ENCODE peak calls at places on chromosomes 3 and 15, in seven cellular contexts. M, S, P, T, F, N and O are unnamed samples.

GRCh38 chr3:138361561-138361971 is 13.2 kb downstream of the MRAS start:
- DNase-seq in M (no peak), S (no peak), P (no peak), T (peak), F (no peak), N (peak), O (no peak)

GRCh38 chr3:77256584-77257488 is 216.9 kb downstream of the ROBO2 start:
- DNase-seq in M (no peak), S (no peak), P (no peak), T (no peak), F (no peak), N (no peak), O (no peak)

GRCh38 chr15:90664650-90665287 is 52.4 kb upstream of the BLM start:
- DNase-seq in M (no peak), S (peak), P (peak), T (peak), F (peak), N (peak), O (peak)

GRCh38 chr3:61771976-61772375 is 210.6 kb downstream of the PTPRG start:
- DNase-seq in M (no peak), S (no peak), P (no peak), T (no peak), F (no peak), N (no peak), O (no peak)

GRCh38 chr3:114308830-114309229 is 15.0 kb downstream of the TIGIT start:
- DNase-seq in M (no peak), S (no peak), P (no peak), T (no peak), F (peak), N (no peak), O (no peak)

GRCh38 chr3:138070006-138070405 is 45.4 kb downstream of the DZIP1L start:
- DNase-seq in M (no peak), S (no peak), P (no peak), T (no peak), F (no peak), N (no peak), O (no peak)

GRCh38 chr3:184761120-184761841 is 49.4 kb upstream of the MAGEF1 start:
- DNase-seq in M (no peak), S (no peak), P (peak), T (no peak), F (no peak), N (no peak), O (peak)

GRCh38 chr15:57747206-57747605 is 40.7 kb downstream of the POLR2M start:
- DNase-seq in M (no peak), S (no peak), P (peak), T (peak), F (no peak), N (peak), O (peak)

GRCh38 chr3:36525115-36525711 is 144.9 kb downstream of the STAC start:
- DNase-seq in M (no peak), S (no peak), P (no peak), T (no peak), F (no peak), N (no peak), O (no peak)

GRCh38 chr3:62056603-62057002 is 316.7 kb downstream of the FEZF2 start:
- DNase-seq in M (no peak), S (no peak), P (no peak), T (no peak), F (no peak), N (no peak), O (no peak)

GRCh38 chr3:5699313-5699712 is 511.8 kb downstream of the EDEM1 start:
- DNase-seq in M (no peak), S (no peak), P (no peak), T (no peak), F (no peak), N (no peak), O (no peak)

GRCh38 chr3:197495059-197495455 is 60.7 kb downstream of the BDH1 start:
- DNase-seq in M (no peak), S (no peak), P (no peak), T (no peak), F (no peak), N (no peak), O (no peak)

GRCh38 chr3:128083980-128084674 is 31.9 kb downstream of the SEC61A1 start:
- DNase-seq in M (no peak), S (no peak), P (peak), T (no peak), F (no peak), N (no peak), O (no peak)

GRCh38 chr3:128548011-128548410 is 55.0 kb upstream of the GATA2 start:
- DNase-seq in M (no peak), S (no peak), P (no peak), T (no peak), F (no peak), N (no peak), O (no peak)

GRCh38 chr15:85760531-85761371 is 34.0 kb downstream of the KLHL25 start:
- DNase-seq in M (no peak), S (no peak), P (peak), T (no peak), F (no peak), N (no peak), O (no peak)

GRCh38 chr3:190579514-190580137 is 65.7 kb downstream of the IL1RAP start:
- DNase-seq in M (no peak), S (no peak), P (no peak), T (no peak), F (no peak), N (no peak), O (no peak)

GRCh38 chr15:31540633-31541032 is 214.0 kb downstream of the KLF13 start:
- DNase-seq in M (no peak), S (no peak), P (no peak), T (no peak), F (no peak), N (no peak), O (no peak)

GRCh38 chr15:33242165-33242564 is 47.7 kb upstream of the FMN1 start:
- DNase-seq in M (no peak), S (no peak), P (no peak), T (no peak), F (no peak), N (no peak), O (no peak)

GRCh38 chr3:46564190-46565112 is 1.7 kb downstream of the LRRC2 start:
- DNase-seq in M (no peak), S (no peak), P (no peak), T (no peak), F (no peak), N (no peak), O (no peak)

GRCh38 chr3:67329358-67329757 is 325.1 kb downstream of the SUCLG2 start:
- DNase-seq in M (no peak), S (no peak), P (no peak), T (no peak), F (no peak), N (no peak), O (no peak)

GRCh38 chr3:81995334-81995733 is 233.9 kb upstream of the GBE1 start:
- DNase-seq in M (no peak), S (no peak), P (no peak), T (no peak), F (no peak), N (no peak), O (no peak)

GRCh38 chr3:53357457-53357856 is 10.1 kb upstream of the DCP1A start:
- DNase-seq in M (no peak), S (no peak), P (no peak), T (no peak), F (no peak), N (peak), O (no peak)

GRCh38 chr3:79973917-79974595 is 206.3 kb upstream of the ROBO1 start:
- DNase-seq in M (no peak), S (no peak), P (no peak), T (no peak), F (no peak), N (no peak), O (no peak)

GRCh38 chr3:120793601-120794000 is 51.1 kb downstream of the GTF2E1 start:
- DNase-seq in M (no peak), S (no peak), P (no peak), T (no peak), F (no peak), N (no peak), O (no peak)

GRCh38 chr3:152961323-152961722 is 126.4 kb downstream of the P2RY1 start:
- DNase-seq in M (no peak), S (no peak), P (peak), T (no peak), F (no peak), N (peak), O (no peak)

GRCh38 chr15:82963356-82964341 is 11.1 kb upstream of the HOMER2 start:
- DNase-seq in M (no peak), S (no peak), P (no peak), T (no peak), F (no peak), N (peak), O (no peak)

GRCh38 chr15:34582461-34583357 is 742 bp downstream of the GOLGA8B start:
- DNase-seq in M (no peak), S (no peak), P (peak), T (no peak), F (peak), N (peak), O (peak)

GRCh38 chr3:197523551-197523950 is 32.2 kb downstream of the BDH1 start:
- DNase-seq in M (no peak), S (peak), P (no peak), T (no peak), F (no peak), N (no peak), O (no peak)

GRCh38 chr3:40623567-40623966 is 98.8 kb downstream of the ZNF621 start:
- DNase-seq in M (peak), S (no peak), P (peak), T (no peak), F (peak), N (peak), O (no peak)

DNA sequence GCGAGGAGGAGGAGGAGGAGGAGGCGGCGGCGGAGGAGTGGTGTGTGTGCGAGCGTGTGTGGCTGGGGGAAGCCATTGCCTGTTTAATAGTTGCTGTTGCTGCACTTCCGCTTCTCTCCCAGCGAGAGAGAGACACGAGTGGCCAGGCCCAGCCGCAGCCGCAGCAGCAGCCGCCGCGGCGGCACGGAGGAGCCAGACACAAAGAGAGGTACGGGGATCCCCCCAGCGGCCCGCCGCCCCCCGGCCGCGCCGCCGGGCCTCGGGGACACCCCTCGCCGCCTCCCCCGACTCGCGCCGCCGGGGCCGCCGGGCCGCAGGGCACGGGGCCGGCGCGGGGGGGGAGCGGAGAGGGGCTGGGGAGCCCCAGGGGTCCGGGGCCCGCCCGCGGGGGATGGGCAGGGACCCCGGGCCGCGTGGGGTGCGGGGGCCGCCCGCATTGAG is at the start of gene UBE2E1:
- DNase-seq in M (peak), S (peak), P (peak), T (peak), F (peak), N (peak), O (peak)
- TF ChIP-seq POLR2A in M (no peak), S (no peak), P (peak), T (no peak), F (peak), N (peak), O (no peak)

GRCh38 chr3:100310355-100310965 is 24.1 kb upstream of the NIT2 start:
- DNase-seq in M (no peak), S (no peak), P (no peak), T (no peak), F (no peak), N (no peak), O (no peak)
- TF ChIP-seq POLR2A in M (no peak), S (no peak), P (no peak), T (no peak), F (no peak), N (no peak), O (no peak)

GRCh38 chr3:105824129-105824528 is 44.7 kb downstream of the CBLB start:
- DNase-seq in M (no peak), S (no peak), P (no peak), T (no peak), F (no peak), N (no peak), O (no peak)

GRCh38 chr3:105822171-105823123 is 46.4 kb downstream of the CBLB start:
- DNase-seq in M (no peak), S (no peak), P (no peak), T (no peak), F (no peak), N (no peak), O (no peak)

GRCh38 chr3:105821433-105821832 is 47.4 kb downstream of the CBLB start:
- DNase-seq in M (no peak), S (no peak), P (peak), T (no peak), F (peak), N (no peak), O (no peak)

GRCh38 chr3:105827101-105827634 is 41.6 kb downstream of the CBLB start:
- DNase-seq in M (no peak), S (no peak), P (no peak), T (no peak), F (no peak), N (no peak), O (no peak)

GRCh38 chr3:105823149-105823866 is 45.5 kb downstream of the CBLB start:
- DNase-seq in M (no peak), S (no peak), P (no peak), T (no peak), F (peak), N (no peak), O (no peak)
- TF ChIP-seq POLR2A in M (no peak), S (no peak), P (no peak), T (no peak), F (no peak), N (no peak), O (no peak)

GRCh38 chr3:170355738-170356595 is 1.5 kb upstream of the SKIL start:
- DNase-seq in M (peak), S (peak), P (peak), T (peak), F (peak), N (peak), O (peak)
- TF ChIP-seq POLR2A in M (no peak), S (no peak), P (no peak), T (no peak), F (no peak), N (no peak), O (no peak)

DNA sequence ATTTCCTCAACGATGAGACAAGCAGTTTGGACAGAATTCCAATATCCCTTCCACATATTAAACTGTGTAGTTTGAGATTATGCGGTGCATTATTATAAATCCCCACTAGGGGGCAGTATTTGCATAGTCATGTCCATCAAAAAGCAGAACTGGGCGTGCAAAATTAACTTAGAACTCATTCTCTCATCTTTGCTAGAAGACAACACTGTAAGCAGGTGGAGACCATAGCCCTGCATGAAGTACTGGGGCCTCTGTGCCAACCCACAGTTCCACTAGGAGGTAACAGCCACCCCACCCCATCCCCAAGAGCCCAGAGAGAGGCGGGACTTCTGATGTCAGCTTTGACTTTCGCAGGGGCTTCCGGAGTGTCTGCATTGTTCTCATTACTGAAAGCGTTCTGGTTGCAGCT is 106.6 kb upstream of the TMC3 start:
- DNase-seq in M (peak), S (no peak), P (peak), T (no peak), F (no peak), N (peak), O (peak)
- TF ChIP-seq POLR2A in M (no peak), S (no peak), P (no peak), T (no peak), F (no peak), N (no peak), O (no peak)

GRCh38 chr3:112115161-112115739 is 17.8 kb downstream of the GCSAM start:
- DNase-seq in M (no peak), S (no peak), P (no peak), T (no peak), F (no peak), N (no peak), O (no peak)
- TF ChIP-seq POLR2A in M (no peak), S (no peak), P (no peak), T (no peak), F (no peak), N (no peak), O (no peak)

GRCh38 chr15:40111888-40112287 is 3.2 kb upstream of the BMF start:
- DNase-seq in M (no peak), S (no peak), P (no peak), T (no peak), F (no peak), N (no peak), O (no peak)

GRCh38 chr15:40118473-40118872 is 9.8 kb upstream of the BMF start:
- DNase-seq in M (no peak), S (no peak), P (no peak), T (no peak), F (peak), N (no peak), O (no peak)

GRCh38 chr15:40114218-40114617 is 5.5 kb upstream of the BMF start:
- DNase-seq in M (no peak), S (no peak), P (no peak), T (no peak), F (peak), N (no peak), O (no peak)

GRCh38 chr15:40112789-40113188 is 4.1 kb upstream of the BMF start:
- DNase-seq in M (no peak), S (no peak), P (no peak), T (no peak), F (no peak), N (no peak), O (no peak)

DNA sequence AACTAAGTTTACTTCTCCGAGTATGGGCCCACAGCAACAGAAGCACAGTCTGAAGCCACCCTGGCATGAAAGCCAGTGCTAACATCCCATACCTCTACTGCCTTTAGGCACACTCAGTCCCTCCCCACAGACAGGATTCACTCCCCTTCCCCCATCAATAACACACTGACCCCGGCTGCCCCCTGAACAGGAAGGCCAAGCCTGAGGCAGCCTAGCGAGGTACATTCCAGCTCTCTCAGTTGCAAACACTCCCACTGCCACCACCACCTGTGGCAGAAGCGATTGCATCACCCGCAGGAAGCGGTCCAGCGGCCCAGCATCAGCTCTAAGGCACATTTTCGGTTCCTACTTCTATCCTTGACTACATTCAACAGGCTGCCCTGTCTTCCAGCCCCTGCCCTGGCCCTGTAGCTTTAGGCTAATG is 7.0 kb upstream of the BMF start:
- DNase-seq in M (no peak), S (no peak), P (peak), T (no peak), F (peak), N (peak), O (no peak)
- TF ChIP-seq POLR2A in M (no peak), S (no peak), P (no peak), T (no peak), F (no peak), N (no peak), O (no peak)

DNA sequence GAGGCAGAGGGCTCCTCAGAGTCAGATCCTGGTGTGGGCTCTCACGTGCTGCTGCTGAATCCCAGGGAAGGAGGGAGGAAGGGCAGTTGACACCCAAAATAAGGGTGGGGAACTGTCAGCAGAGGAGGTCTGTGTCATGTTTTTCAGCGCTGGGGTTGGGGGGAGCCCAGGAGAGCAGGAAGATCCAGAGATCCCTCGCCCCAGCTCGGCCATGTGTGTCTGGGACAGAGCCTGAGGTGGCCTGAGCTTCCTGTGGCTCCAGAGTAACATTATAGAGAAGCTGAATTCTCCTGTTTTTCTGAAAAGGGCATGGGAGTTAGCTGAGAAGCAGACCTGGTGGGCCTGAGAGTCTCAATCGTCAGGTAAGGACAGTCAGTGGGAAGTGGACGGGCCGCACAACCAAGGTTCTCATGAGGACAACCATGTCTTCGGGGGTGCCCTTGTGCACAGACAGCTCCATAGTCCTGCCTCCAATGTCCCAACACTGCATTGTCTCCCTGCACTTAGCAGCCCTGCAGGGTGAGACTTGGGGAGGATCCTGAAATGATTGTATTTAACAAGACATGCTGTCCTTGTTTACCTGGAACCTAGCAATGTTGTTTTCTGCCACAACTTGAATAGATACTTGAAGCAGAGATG is 18.4 kb downstream of the UMPS start:
- DNase-seq in M (no peak), S (no peak), P (no peak), T (no peak), F (no peak), N (no peak), O (no peak)
- TF ChIP-seq POLR2A in M (no peak), S (no peak), P (no peak), T (no peak), F (no peak), N (no peak), O (no peak)

GRCh38 chr3:146646251-146646650 is 41.1 kb upstream of the PLSCR5 start:
- DNase-seq in M (no peak), S (no peak), P (no peak), T (no peak), F (no peak), N (peak), O (no peak)
- TF ChIP-seq POLR2A in M (no peak), S (no peak), P (no peak), T (no peak), F (no peak), N (no peak), O (no peak)

GRCh38 chr3:47581422-47581821 is 2.8 kb upstream of the CSPG5 start:
- DNase-seq in M (no peak), S (no peak), P (peak), T (no peak), F (no peak), N (no peak), O (no peak)

GRCh38 chr3:47586746-47587145 is 8.1 kb upstream of the CSPG5 start:
- DNase-seq in M (no peak), S (no peak), P (no peak), T (no peak), F (no peak), N (no peak), O (no peak)

GRCh38 chr3:47581835-47582234 is 3.2 kb upstream of the CSPG5 start:
- DNase-seq in M (no peak), S (no peak), P (no peak), T (no peak), F (no peak), N (no peak), O (no peak)

GRCh38 chr3:47579875-47580274 is 1.2 kb upstream of the CSPG5 start:
- DNase-seq in M (no peak), S (no peak), P (no peak), T (no peak), F (no peak), N (no peak), O (no peak)

GRCh38 chr3:47583320-47584075 is 4.8 kb upstream of the CSPG5 start:
- DNase-seq in M (no peak), S (no peak), P (no peak), T (no peak), F (no peak), N (no peak), O (no peak)
- TF ChIP-seq POLR2A in M (no peak), S (no peak), P (no peak), T (no peak), F (no peak), N (no peak), O (no peak)